ENCODE peak calls at places on chromosomes 4 and X, in seven cellular contexts. D is WERI-Rb-1, Z is right atrium auricular region, C is transverse colon, T is left lung, R is IMR-90, H is left ventricle myocardium inferior. A is an unnamed sample.

GRCh38 chr4:16838226-16838875 is 60.1 kb downstream of the LDB2 start:
- DNase-seq in D (no peak), Z (no peak), C (no peak), T (no peak), R (no peak), H (no peak), A (no peak)

GRCh38 chrX:45322382-45322781 is 121.7 kb upstream of the DIPK2B start:
- DNase-seq in D (peak), Z (no peak), C (peak), T (no peak), R (peak), H (no peak), A (no peak)

GRCh38 chr4:26343041-26343403 is 22.2 kb downstream of the RBPJ start:
- DNase-seq in D (no peak), Z (no peak), C (no peak), T (no peak), R (peak), H (no peak), A (no peak)

GRCh38 chrX:155127940-155128339 is 56.6 kb downstream of the BRCC3 start:
- DNase-seq in D (no peak), Z (no peak), C (no peak), T (no peak), R (no peak), H (no peak), A (no peak)

GRCh38 chr4:56301181-56302076 is 85.9 kb downstream of the AASDH start:
- DNase-seq in D (peak), Z (peak), C (peak), T (peak), R (peak), H (peak), A (peak)

GRCh38 chr4:73725499-73725898 is 14.9 kb upstream of the CXCL8 start:
- DNase-seq in D (no peak), Z (no peak), C (no peak), T (no peak), R (no peak), H (no peak), A (no peak)

GRCh38 chr4:171582961-171583581 is 230.1 kb upstream of the GALNTL6 start:
- DNase-seq in D (no peak), Z (no peak), C (no peak), T (no peak), R (no peak), H (no peak), A (no peak)

GRCh38 chrX:25941087-25941486 is 197.1 kb upstream of the MAGEB18 start:
- DNase-seq in D (no peak), Z (no peak), C (no peak), T (no peak), R (peak), H (no peak), A (no peak)

GRCh38 chr4:85724801-85725548 is 250.0 kb downstream of the ARHGAP24 start:
- DNase-seq in D (no peak), Z (no peak), C (no peak), T (no peak), R (no peak), H (no peak), A (no peak)

GRCh38 chr4:3116955-3117354 is 42.5 kb downstream of the HTT start:
- DNase-seq in D (no peak), Z (no peak), C (no peak), T (no peak), R (no peak), H (no peak), A (no peak)

GRCh38 chr4:2060578-2061207 is 1.6 kb downstream of the NAT8L start:
- DNase-seq in D (no peak), Z (no peak), C (peak), T (no peak), R (no peak), H (peak), A (no peak)

GRCh38 chr4:71230258-71230594 is 108.6 kb upstream of the SLC4A4 start:
- DNase-seq in D (peak), Z (no peak), C (peak), T (no peak), R (peak), H (no peak), A (no peak)

GRCh38 chrX:120015145-120016067 is 62.1 kb downstream of the RHOXF2B start:
- DNase-seq in D (no peak), Z (no peak), C (no peak), T (no peak), R (no peak), H (no peak), A (no peak)

GRCh38 chr4:38114435-38114834 is 154.2 kb downstream of the PTTG2 start:
- DNase-seq in D (no peak), Z (no peak), C (no peak), T (no peak), R (no peak), H (no peak), A (no peak)

GRCh38 chrX:106898462-106898861 is 4.7 kb downstream of the RIPPLY1 start:
- DNase-seq in D (peak), Z (no peak), C (no peak), T (no peak), R (peak), H (no peak), A (no peak)

GRCh38 chr4:40446785-40447184 is 111.7 kb downstream of the CHRNA9 start:
- DNase-seq in D (peak), Z (no peak), C (no peak), T (no peak), R (peak), H (no peak), A (no peak)

GRCh38 chrX:73337366-73337765 is 109.5 kb upstream of the CDX4 start:
- DNase-seq in D (no peak), Z (no peak), C (no peak), T (no peak), R (no peak), H (no peak), A (no peak)

GRCh38 chr4:132982151-132982550 is 166.9 kb upstream of the PCDH10 start:
- DNase-seq in D (no peak), Z (no peak), C (no peak), T (no peak), R (no peak), H (no peak), A (no peak)

GRCh38 chrX:9117851-9118250 is 83.9 kb upstream of the FAM9B start:
- DNase-seq in D (no peak), Z (no peak), C (no peak), T (no peak), R (peak), H (no peak), A (no peak)

GRCh38 chrX:118961866-118962560 is 12.4 kb upstream of the LONRF3 start:
- DNase-seq in D (no peak), Z (no peak), C (no peak), T (no peak), R (no peak), H (no peak), A (no peak)
- H3K27ac ChIP-seq in D (no peak), Z (no peak), C (no peak), T (no peak), R (no peak), H (no peak), A (no peak)

DNA sequence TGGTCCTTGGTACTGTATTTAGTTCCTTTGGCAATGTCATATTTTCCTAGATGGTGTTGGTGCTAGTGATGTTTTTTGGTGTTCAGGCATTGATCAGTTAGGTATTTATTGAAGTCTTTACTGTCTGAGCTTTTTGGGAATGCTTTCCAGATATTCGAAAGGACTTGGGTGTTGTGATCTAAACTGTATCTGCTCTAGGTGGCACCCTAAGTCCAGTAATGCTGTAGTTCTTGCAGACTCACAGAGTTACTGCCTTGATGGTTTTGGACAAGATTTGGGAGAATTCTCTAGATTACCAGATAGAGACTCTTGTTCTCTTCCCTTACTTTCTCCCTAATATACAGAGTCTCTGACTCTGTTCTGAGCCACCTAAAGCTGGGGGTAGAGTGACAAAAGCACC is 513.6 kb upstream of the PITX2 start:
- DNase-seq in D (no peak), Z (no peak), C (no peak), T (no peak), R (peak), H (no peak), A (no peak)
- TF ChIP-seq CTCF in D (peak), Z (no peak), C (no peak), T (no peak), R (peak), H (no peak), A (no peak)

GRCh38 chr4:109275346-109275745 is 27.1 kb downstream of the COL25A1 start:
- DNase-seq in D (no peak), Z (no peak), C (no peak), T (no peak), R (no peak), H (no peak), A (no peak)
- H3K27ac ChIP-seq in D (no peak), Z (no peak), C (no peak), T (no peak), R (no peak), H (no peak), A (no peak)

GRCh38 chrX:31320740-31321139 is 248.9 kb upstream of the FTHL17 start:
- DNase-seq in D (no peak), Z (no peak), C (no peak), T (no peak), R (no peak), H (no peak), A (no peak)

GRCh38 chrX:31318866-31319265 is 247.0 kb upstream of the FTHL17 start:
- DNase-seq in D (no peak), Z (no peak), C (no peak), T (no peak), R (no peak), H (no peak), A (no peak)

GRCh38 chrX:31319586-31319985 is 247.7 kb upstream of the FTHL17 start:
- DNase-seq in D (no peak), Z (no peak), C (no peak), T (no peak), R (no peak), H (no peak), A (no peak)

GRCh38 chrX:31329298-31329697 is 257.5 kb upstream of the FTHL17 start:
- DNase-seq in D (no peak), Z (no peak), C (no peak), T (no peak), R (peak), H (no peak), A (no peak)

GRCh38 chrX:31323658-31324057 is 251.8 kb upstream of the FTHL17 start:
- DNase-seq in D (no peak), Z (no peak), C (no peak), T (no peak), R (no peak), H (no peak), A (no peak)
- TF ChIP-seq CTCF in D (no peak), Z (no peak), C (no peak), T (no peak), R (no peak), H (no peak), A (no peak)

GRCh38 chr4:182206916-182207315 is 36.3 kb upstream of the TENM3 start:
- DNase-seq in D (no peak), Z (no peak), C (no peak), T (no peak), R (no peak), H (no peak), A (no peak)
- H3K27ac ChIP-seq in D (no peak), Z (no peak), C (no peak), T (no peak), R (no peak), H (no peak), A (no peak)

GRCh38 chrX:20530319-20530979 is 263.7 kb upstream of the RPS6KA3 start:
- DNase-seq in D (peak), Z (peak), C (peak), T (no peak), R (peak), H (no peak), A (peak)

GRCh38 chrX:20527041-20527440 is 260.3 kb upstream of the RPS6KA3 start:
- DNase-seq in D (no peak), Z (no peak), C (no peak), T (no peak), R (no peak), H (no peak), A (no peak)

GRCh38 chrX:20529301-20529700 is 262.6 kb upstream of the RPS6KA3 start:
- DNase-seq in D (no peak), Z (no peak), C (no peak), T (no peak), R (no peak), H (no peak), A (no peak)

GRCh38 chrX:20529711-20530110 is 263.0 kb upstream of the RPS6KA3 start:
- DNase-seq in D (no peak), Z (no peak), C (no peak), T (no peak), R (no peak), H (no peak), A (no peak)

GRCh38 chrX:20527458-20528099 is 260.9 kb upstream of the RPS6KA3 start:
- DNase-seq in D (no peak), Z (no peak), C (no peak), T (no peak), R (peak), H (peak), A (no peak)
- TF ChIP-seq CTCF in D (no peak), Z (peak), C (peak), T (peak), R (peak), H (peak), A (peak)

A was measured in CD4-positive, alpha-beta T cell.